ENCODE peak calls at places on chromosomes 6 and 20, in seven cellular contexts. N, U, Z, Q, X, M and O are unnamed samples.

GRCh38 chr6:66699385-66699784 is 992.4 kb upstream of the EYS start:
- DNase-seq in N (no peak), U (no peak), Z (no peak), Q (no peak), X (no peak), M (no peak), O (no peak)

GRCh38 chr20:17594443-17594842 is 24.6 kb downstream of the DSTN start:
- DNase-seq in N (peak), U (no peak), Z (no peak), Q (no peak), X (peak), M (peak), O (no peak)

GRCh38 chr6:19803331-19804330 is 33.5 kb upstream of the ID4 start:
- DNase-seq in N (no peak), U (no peak), Z (peak), Q (no peak), X (peak), M (peak), O (no peak)

GRCh38 chr6:34190504-34191122 is 44.7 kb upstream of the GRM4 start:
- DNase-seq in N (no peak), U (no peak), Z (no peak), Q (no peak), X (no peak), M (no peak), O (no peak)

GRCh38 chr6:49551126-49551865 is 828 bp downstream of the C6orf141 start:
- DNase-seq in N (peak), U (no peak), Z (peak), Q (no peak), X (peak), M (no peak), O (no peak)

GRCh38 chr20:22586645-22587310 is 2.4 kb upstream of the FOXA2 start:
- DNase-seq in N (peak), U (peak), Z (no peak), Q (no peak), X (peak), M (no peak), O (no peak)

GRCh38 chr6:3071568-3071967 is 3.3 kb downstream of the RIPK1 start:
- DNase-seq in N (no peak), U (no peak), Z (no peak), Q (no peak), X (no peak), M (no peak), O (no peak)

GRCh38 chr6:98295776-98296175 is 538.6 kb upstream of the POU3F2 start:
- DNase-seq in N (no peak), U (no peak), Z (no peak), Q (no peak), X (no peak), M (no peak), O (no peak)

GRCh38 chr6:134651519-134651918 is 298.4 kb downstream of the ALDH8A1 start:
- DNase-seq in N (no peak), U (no peak), Z (no peak), Q (no peak), X (no peak), M (no peak), O (no peak)

GRCh38 chr6:25389501-25389900 is 110.3 kb downstream of the CARMIL1 start:
- DNase-seq in N (peak), U (no peak), Z (peak), Q (no peak), X (no peak), M (peak), O (no peak)

GRCh38 chr6:92586236-92586977 is 833.0 kb downstream of the EPHA7 start:
- DNase-seq in N (no peak), U (no peak), Z (no peak), Q (no peak), X (no peak), M (no peak), O (no peak)